ENCODE peak calls at places on chromosome 1, in four cellular contexts. F is A549, Y is K562, T is WTC11. W is an unnamed sample.

GRCh38 chr1:24725209-24725651 is 20.0 kb upstream of the CLIC4 start:
- DNase-seq in F (no peak), Y (no peak), T (peak), W (peak)

GRCh38 chr1:1157914-1158710 is 15.6 kb upstream of the TTLL10 start:
- DNase-seq in F (no peak), Y (peak), T (no peak), W (peak)

GRCh38 chr1:113141650-113142473 is 68.9 kb downstream of the LRIG2 start:
- DNase-seq in F (peak), Y (peak), T (no peak), W (no peak)

GRCh38 chr1:34149501-34149900 is 15.5 kb downstream of the CSMD2 start:
- DNase-seq in F (no peak), Y (no peak), T (peak), W (no peak)

GRCh38 chr1:81756872-81757271 is 43.9 kb upstream of the ADGRL2 start:
- DNase-seq in F (no peak), Y (no peak), T (no peak), W (no peak)

GRCh38 chr1:6359568-6360496 is 33.7 kb downstream of the ACOT7 start:
- DNase-seq in F (peak), Y (peak), T (peak), W (peak)

GRCh38 chr1:182927693-182928433 is 25.1 kb downstream of the SHCBP1L start:
- DNase-seq in F (no peak), Y (no peak), T (no peak), W (no peak)

GRCh38 chr1:178942285-178943218 is 71.7 kb upstream of the ANGPTL1 start:
- DNase-seq in F (no peak), Y (no peak), T (no peak), W (no peak)

GRCh38 chr1:107135466-107135865 is 5.4 kb upstream of the NTNG1 start:
- DNase-seq in F (no peak), Y (peak), T (peak), W (peak)

GRCh38 chr1:31401241-31401640 is 11.8 kb upstream of the SERINC2 start:
- DNase-seq in F (no peak), Y (no peak), T (no peak), W (no peak)

GRCh38 chr1:75396745-75397144 is 214.2 kb downstream of the SLC44A5 start:
- DNase-seq in F (no peak), Y (no peak), T (no peak), W (no peak)

GRCh38 chr1:9331558-9332346 is 39.1 kb downstream of the SPSB1 start:
- DNase-seq in F (peak), Y (no peak), T (no peak), W (peak)

GRCh38 chr1:189597083-189597482 is 880.6 kb downstream of the BRINP3 start:
- DNase-seq in F (peak), Y (no peak), T (no peak), W (no peak)

GRCh38 chr1:225848044-225848955 is 33.9 kb downstream of the TMEM63A start:
- DNase-seq in F (no peak), Y (peak), T (no peak), W (no peak)

GRCh38 chr1:163119707-163120106 is 50.5 kb downstream of the RGS4 start:
- DNase-seq in F (no peak), Y (no peak), T (no peak), W (no peak)

GRCh38 chr1:43769350-43769908 is 62.1 kb downstream of the ST3GAL3 start:
- DNase-seq in F (no peak), Y (no peak), T (no peak), W (no peak)

GRCh38 chr1:229192851-229193250 is 78.1 kb upstream of the RAB4A start:
- DNase-seq in F (no peak), Y (no peak), T (no peak), W (no peak)
- TF ChIP-seq HMGXB4 in F (no peak), Y (no peak), T (no peak), W (no peak)

DNA sequence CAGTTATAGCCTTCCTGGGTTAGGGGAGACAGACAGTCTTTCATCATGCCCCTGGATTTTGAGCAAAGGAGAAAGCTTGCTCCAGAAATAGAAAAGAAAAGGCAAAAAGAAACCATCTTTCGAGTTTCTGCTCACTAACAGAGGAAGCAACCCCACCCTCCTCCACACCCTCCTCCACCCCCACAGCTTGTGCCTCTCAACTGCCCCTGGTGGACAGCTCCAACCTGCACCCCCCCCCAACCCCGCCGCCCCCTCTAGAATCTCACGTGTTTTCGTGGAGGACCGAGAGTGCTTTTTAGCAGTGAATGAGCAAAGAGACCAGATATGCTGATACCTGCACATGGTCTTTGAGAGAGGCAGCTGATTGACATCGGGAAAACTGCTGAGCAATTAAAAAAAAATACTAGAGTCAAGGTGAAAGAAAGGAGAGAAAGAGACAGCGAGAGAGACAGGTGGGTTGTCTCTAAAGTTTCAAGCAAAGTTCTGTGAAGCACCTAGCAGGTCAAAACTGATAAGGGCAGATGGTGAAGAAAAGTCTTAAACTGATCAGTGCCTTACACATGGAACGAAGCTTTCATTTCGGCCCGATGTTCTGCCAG is 358.3 kb downstream of the KIF26B start:
- DNase-seq in F (no peak), Y (peak), T (peak), W (no peak)
- TF ChIP-seq HMGXB4 in F (no peak), Y (no peak), T (no peak), W (no peak)

GRCh38 chr1:209768354-209768774 is 12.5 kb downstream of the TRAF3IP3 start:
- DNase-seq in F (no peak), Y (no peak), T (no peak), W (no peak)
- TF ChIP-seq HMGXB4 in F (no peak), Y (no peak), T (no peak), W (no peak)

GRCh38 chr1:203571661-203572060 is 55.0 kb upstream of the ATP2B4 start:
- DNase-seq in F (no peak), Y (no peak), T (no peak), W (no peak)

GRCh38 chr1:203567596-203567995 is 59.0 kb upstream of the ATP2B4 start:
- DNase-seq in F (no peak), Y (no peak), T (no peak), W (no peak)

GRCh38 chr1:203570805-203571204 is 55.8 kb upstream of the ATP2B4 start:
- DNase-seq in F (no peak), Y (no peak), T (no peak), W (no peak)

GRCh38 chr1:203572134-203572625 is 54.5 kb upstream of the ATP2B4 start:
- DNase-seq in F (no peak), Y (peak), T (peak), W (no peak)

GRCh38 chr1:203569490-203570318 is 56.9 kb upstream of the ATP2B4 start:
- DNase-seq in F (no peak), Y (no peak), T (no peak), W (no peak)
- TF ChIP-seq HMGXB4 in F (no peak), Y (no peak), T (no peak), W (no peak)

GRCh38 chr1:110258734-110259133 is 48.6 kb downstream of the KCNC4 start:
- DNase-seq in F (no peak), Y (no peak), T (no peak), W (no peak)

GRCh38 chr1:110254604-110255003 is 44.5 kb downstream of the KCNC4 start:
- DNase-seq in F (no peak), Y (no peak), T (no peak), W (no peak)

GRCh38 chr1:110259770-110260169 is 49.7 kb downstream of the KCNC4 start:
- DNase-seq in F (no peak), Y (no peak), T (no peak), W (no peak)

GRCh38 chr1:110253213-110253612 is 43.1 kb downstream of the KCNC4 start:
- DNase-seq in F (no peak), Y (no peak), T (no peak), W (no peak)

GRCh38 chr1:110255388-110255787 is 45.3 kb downstream of the KCNC4 start:
- DNase-seq in F (no peak), Y (no peak), T (peak), W (no peak)
- TF ChIP-seq HMGXB4 in F (no peak), Y (no peak), T (no peak), W (no peak)

DNA sequence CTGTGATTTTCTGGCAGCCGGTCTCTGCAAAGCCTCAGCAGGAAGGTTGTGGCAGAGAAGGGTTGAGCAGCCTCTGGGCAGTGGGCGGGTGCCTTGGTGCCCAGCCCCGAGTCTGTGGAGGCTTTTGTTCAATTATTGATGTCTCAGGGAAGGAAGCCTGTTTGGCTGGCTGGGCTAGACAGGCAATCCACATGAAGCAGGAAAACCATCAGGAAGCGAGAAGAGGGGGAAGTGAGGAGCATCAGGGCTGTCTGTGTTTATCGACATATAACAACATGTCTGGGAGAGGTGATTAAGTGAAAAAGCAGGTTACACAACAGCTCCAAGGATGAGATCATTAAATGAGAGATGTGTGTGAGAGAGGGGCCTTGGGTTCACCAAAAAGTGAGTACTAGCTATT is 105.4 kb downstream of the UBE2U start:
- DNase-seq in F (no peak), Y (no peak), T (no peak), W (no peak)
- TF ChIP-seq HMGXB4 in F (no peak), Y (no peak), T (no peak), W (no peak)

GRCh38 chr1:58718435-58718834 is 18.6 kb upstream of the MYSM1 start:
- DNase-seq in F (no peak), Y (peak), T (no peak), W (no peak)
- TF ChIP-seq HMGXB4 in F (no peak), Y (no peak), T (no peak), W (no peak)

W was measured in HepG2.